ENCODE peak calls at places on chromosomes 4 and X, in five cellular contexts. V, Y, B, T and A are unnamed samples. For H3K36me3, the result is how much of the 10 kb centered on the place peaks cover.

GRCh38 chr4:182179105-182179504 is 64.1 kb upstream of the TENM3 start:
- DNase-seq in Y (peak), T (no peak), V (no peak), B (no peak), A (no peak)

GRCh38 chrX:111133389-111133788 is 37.4 kb downstream of the PAK3 start:
- DNase-seq in T (no peak), Y (no peak), V (no peak), B (no peak), A (peak)

GRCh38 chr4:57074753-57075152 is 35.4 kb downstream of the IGFBP7 start:
- DNase-seq in B (no peak), Y (peak), V (peak), T (no peak), A (peak)

GRCh38 chr4:107600456-107600855 is 119.6 kb downstream of the PAPSS1 start:
- DNase-seq in V (peak), Y (no peak), B (no peak), T (no peak), A (no peak)

GRCh38 chrX:6941041-6941440 is 206.5 kb upstream of the STS start:
- DNase-seq in B (no peak), T (no peak), Y (peak), V (peak), A (peak)

GRCh38 chr4:137664055-137664405 is 131.7 kb upstream of the PCDH18 start:
- DNase-seq in Y (peak), B (no peak), V (peak), T (no peak), A (peak)

GRCh38 chr4:129968366-129968765 is 872.4 kb downstream of the C4orf33 start:
- DNase-seq in V (no peak), B (no peak), Y (no peak), T (no peak), A (no peak)

GRCh38 chr4:36285784-36286480 is 4.5 kb downstream of the DTHD1 start:
- DNase-seq in B (no peak), T (peak), Y (no peak), V (no peak), A (peak)

GRCh38 chr4:89305712-89306437 is 1.7 kb downstream of the GPRIN3 start:
- DNase-seq in V (no peak), B (no peak), T (no peak), Y (peak), A (peak)

GRCh38 chr4:47054130-47054529 is 22.8 kb downstream of the GABRB1 start:
- DNase-seq in V (no peak), T (no peak), B (no peak), Y (no peak), A (no peak)

GRCh38 chrX:276588-277171 is 4.5 kb upstream of the PLCXD1 start:
- DNase-seq in Y (peak), V (no peak), T (no peak), B (no peak), A (peak)

GRCh38 chrX:67543818-67544217 is at the start of gene AR:
- DNase-seq in V (no peak), B (peak), T (no peak), Y (peak), A (peak)

GRCh38 chr4:85398276-85398675 is 76.7 kb upstream of the ARHGAP24 start:
- DNase-seq in Y (peak), B (peak), V (no peak), T (no peak), A (no peak)

GRCh38 chr4:78185117-78185516 is 128.0 kb downstream of the FRAS1 start:
- DNase-seq in Y (no peak), V (no peak), T (no peak), B (no peak), A (no peak)

DNA sequence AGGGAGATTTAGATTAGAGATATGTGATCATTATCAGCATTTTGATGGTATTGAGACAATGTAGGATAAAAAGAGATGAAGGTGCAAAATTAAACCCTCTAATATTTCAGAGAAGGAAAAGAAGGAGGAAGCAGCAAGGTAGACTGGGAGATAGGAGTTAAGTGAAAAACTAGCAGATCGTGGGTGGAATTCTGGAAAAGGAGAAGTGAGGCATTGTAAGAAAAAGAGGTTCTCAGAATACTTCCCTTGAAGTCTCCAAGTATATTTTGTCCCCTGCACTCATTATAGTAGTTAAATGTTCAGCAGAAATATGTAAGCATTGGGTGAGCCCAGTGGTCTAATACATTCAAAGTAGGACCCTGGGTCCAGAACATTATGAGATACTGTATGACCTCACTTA is 30.3 kb downstream of the COPS4 start:
- DNase-seq in V (no peak), T (no peak), Y (no peak), B (no peak), A (no peak)
- H3K36me3 ChIP-seq in V (under half), T (under half), Y (under half), B (half or more), A (under half)

GRCh38 chr4:145886871-145887240 is 51.8 kb downstream of the ZNF827 start:
- DNase-seq in T (no peak), Y (no peak), V (no peak), B (peak), A (no peak)

GRCh38 chr4:145887241-145887964 is 51.2 kb downstream of the ZNF827 start:
- DNase-seq in B (no peak), T (no peak), V (peak), Y (peak), A (peak)

GRCh38 chr4:145891958-145892357 is 46.7 kb downstream of the ZNF827 start:
- DNase-seq in Y (no peak), T (no peak), V (no peak), B (no peak), A (no peak)

GRCh38 chr4:145888393-145888792 is 50.2 kb downstream of the ZNF827 start:
- DNase-seq in V (no peak), B (no peak), Y (no peak), T (no peak), A (no peak)

GRCh38 chr4:145890689-145891088 is 47.9 kb downstream of the ZNF827 start:
- DNase-seq in V (no peak), B (no peak), T (no peak), Y (no peak), A (no peak)
- H3K4me3 ChIP-seq in V (no peak), B (no peak), T (no peak), Y (no peak), A (no peak)

GRCh38 chr4:81452452-81453011 is 19.2 kb downstream of the RASGEF1B start:
- DNase-seq in V (no peak), Y (no peak), T (no peak), B (no peak), A (peak)
- H3K36me3 ChIP-seq in V (under half), Y (under half), T (under half), B (under half), A (under half)

DNA sequence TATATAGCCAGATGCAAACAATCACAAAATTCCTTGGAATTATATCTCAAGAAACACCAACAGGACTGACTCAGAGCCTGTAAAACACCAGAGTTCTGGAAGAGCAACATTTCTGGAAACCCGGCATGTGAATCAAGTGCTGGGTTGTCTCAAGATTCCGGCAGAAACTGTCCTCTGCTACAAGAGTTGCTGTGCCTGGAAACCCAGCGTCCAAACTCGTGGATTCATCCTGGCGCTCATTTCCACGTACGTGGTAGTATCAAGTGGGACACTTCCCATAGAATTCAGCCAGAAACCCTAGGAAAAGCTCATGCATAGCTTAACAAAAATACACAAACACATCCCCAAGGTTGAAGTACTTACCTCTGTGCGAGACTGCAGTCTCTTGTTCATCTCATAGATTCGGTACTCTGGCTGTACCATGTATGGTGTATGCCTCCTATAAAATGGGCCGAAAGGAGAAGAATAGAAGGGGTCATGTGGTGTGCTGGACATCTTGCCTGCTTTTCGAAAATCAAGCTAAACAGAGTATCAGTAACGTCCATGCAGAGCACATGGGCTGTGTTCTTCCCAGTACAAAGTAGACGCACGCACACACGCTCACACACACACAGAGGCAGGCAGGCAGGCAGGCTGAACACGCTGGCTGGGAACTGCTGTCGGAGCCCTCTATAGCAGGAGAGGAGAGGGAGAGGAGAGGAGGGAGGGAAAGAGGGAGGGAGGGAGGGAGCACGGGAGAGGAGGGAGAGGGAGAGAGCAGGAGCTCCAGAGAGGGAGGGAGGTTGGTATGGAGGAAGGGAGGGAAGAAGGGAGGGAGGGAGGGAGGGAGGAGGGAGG is at the start of gene LDB2:
- DNase-seq in B (peak), T (no peak), V (peak), Y (peak), A (no peak)
- H3K4me3 ChIP-seq in B (peak), T (no peak), V (peak), Y (peak), A (no peak)

GRCh38 chr4:6298035-6298434 is 28.4 kb downstream of the WFS1 start:
- DNase-seq in V (no peak), B (no peak), Y (no peak), T (no peak), A (no peak)
- H3K36me3 ChIP-seq in V (under half), B (under half), Y (under half), T (under half), A (under half)